ENCODE peak calls at places on chromosomes 6 and 20, in six cellular contexts. One of them, this sample, is unnamed.

GRCh38 chr6:4059115-4059777 is 19.7 kb downstream of the FAM217A start:
- DNase-seq in A549: peak
- DNase-seq in CD8-positive, alpha-beta T cell: peak
- DNase-seq in AG04450: peak
- DNase-seq in bronchial epithelial cell: peak
- DNase-seq in AG09309: peak
- DNase-seq in this sample: no peak

GRCh38 chr20:6993016-6993415 is 225.5 kb downstream of the BMP2 start:
- DNase-seq in A549: no peak
- DNase-seq in CD8-positive, alpha-beta T cell: no peak
- DNase-seq in AG09309: no peak
- DNase-seq in bronchial epithelial cell: peak
- DNase-seq in AG04450: no peak
- DNase-seq in this sample: no peak

GRCh38 chr6:164109770-164110140 is 695.2 kb downstream of the QKI start:
- DNase-seq in A549: no peak
- DNase-seq in CD8-positive, alpha-beta T cell: no peak
- DNase-seq in AG09309: no peak
- DNase-seq in bronchial epithelial cell: peak
- DNase-seq in AG04450: no peak
- DNase-seq in this sample: peak

GRCh38 chr6:125191916-125192609 is 38.5 kb downstream of the TPD52L1 start:
- DNase-seq in A549: peak
- DNase-seq in bronchial epithelial cell: peak
- DNase-seq in AG04450: peak
- DNase-seq in CD8-positive, alpha-beta T cell: peak
- DNase-seq in AG09309: peak
- DNase-seq in this sample: peak

GRCh38 chr6:158718431-158719126 is 68.7 kb downstream of the SYTL3 start:
- DNase-seq in AG09309: no peak
- DNase-seq in bronchial epithelial cell: peak
- DNase-seq in CD8-positive, alpha-beta T cell: no peak
- DNase-seq in A549: peak
- DNase-seq in AG04450: no peak
- DNase-seq in this sample: peak

GRCh38 chr20:23356203-23356602 is 5.6 kb downstream of the NXT1 start:
- DNase-seq in A549: no peak
- DNase-seq in AG09309: no peak
- DNase-seq in bronchial epithelial cell: no peak
- DNase-seq in CD8-positive, alpha-beta T cell: no peak
- DNase-seq in AG04450: no peak
- DNase-seq in this sample: peak

GRCh38 chr6:161101517-161101916 is 109.9 kb downstream of the MAP3K4 start:
- DNase-seq in CD8-positive, alpha-beta T cell: no peak
- DNase-seq in A549: no peak
- DNase-seq in AG09309: no peak
- DNase-seq in AG04450: no peak
- DNase-seq in bronchial epithelial cell: no peak
- DNase-seq in this sample: peak

GRCh38 chr20:63955281-63955845 is 853 bp downstream of the UCKL1 start:
- DNase-seq in A549: no peak
- DNase-seq in CD8-positive, alpha-beta T cell: no peak
- DNase-seq in bronchial epithelial cell: no peak
- DNase-seq in AG04450: no peak
- DNase-seq in AG09309: no peak
- DNase-seq in this sample: peak

GRCh38 chr20:53382263-53382844 is 211.3 kb downstream of the ZNF217 start:
- DNase-seq in CD8-positive, alpha-beta T cell: no peak
- DNase-seq in AG04450: no peak
- DNase-seq in AG09309: no peak
- DNase-seq in bronchial epithelial cell: no peak
- DNase-seq in A549: no peak
- DNase-seq in this sample: no peak

GRCh38 chr6:145736854-145737181 is 1.5 kb upstream of the EPM2A start:
- DNase-seq in AG09309: no peak
- DNase-seq in bronchial epithelial cell: no peak
- DNase-seq in AG04450: no peak
- DNase-seq in CD8-positive, alpha-beta T cell: no peak
- DNase-seq in A549: no peak
- DNase-seq in this sample: no peak

GRCh38 chr6:42904467-42904866 is 11.4 kb upstream of the PTCRA start:
- DNase-seq in CD8-positive, alpha-beta T cell: no peak
- DNase-seq in AG04450: no peak
- DNase-seq in AG09309: no peak
- DNase-seq in bronchial epithelial cell: no peak
- DNase-seq in A549: no peak
- DNase-seq in this sample: no peak

GRCh38 chr6:39166189-39166917 is 51.4 kb upstream of the SAYSD1 start:
- DNase-seq in CD8-positive, alpha-beta T cell: peak
- DNase-seq in AG09309: no peak
- DNase-seq in AG04450: peak
- DNase-seq in bronchial epithelial cell: peak
- DNase-seq in A549: peak
- DNase-seq in this sample: peak

GRCh38 chr6:105459884-105460283 is 57.0 kb upstream of the PREP start:
- DNase-seq in AG09309: peak
- DNase-seq in CD8-positive, alpha-beta T cell: no peak
- DNase-seq in bronchial epithelial cell: peak
- DNase-seq in AG04450: no peak
- DNase-seq in A549: peak
- DNase-seq in this sample: no peak

GRCh38 chr20:37917436-37917835 is 14.5 kb downstream of the VSTM2L start:
- DNase-seq in CD8-positive, alpha-beta T cell: no peak
- DNase-seq in A549: no peak
- DNase-seq in AG09309: no peak
- DNase-seq in bronchial epithelial cell: no peak
- DNase-seq in AG04450: no peak
- DNase-seq in this sample: no peak

GRCh38 chr6:82738773-82739172 is 326.9 kb downstream of the UBE3D start:
- DNase-seq in CD8-positive, alpha-beta T cell: no peak
- DNase-seq in AG09309: no peak
- DNase-seq in A549: no peak
- DNase-seq in AG04450: no peak
- DNase-seq in bronchial epithelial cell: no peak
- DNase-seq in this sample: no peak

GRCh38 chr6:37856285-37856684 is 36.8 kb downstream of the ZFAND3 start:
- DNase-seq in A549: no peak
- DNase-seq in CD8-positive, alpha-beta T cell: no peak
- DNase-seq in AG04450: no peak
- DNase-seq in AG09309: no peak
- DNase-seq in bronchial epithelial cell: no peak
- DNase-seq in this sample: no peak

GRCh38 chr6:144351741-144352140 is 66.6 kb downstream of the UTRN start:
- DNase-seq in A549: no peak
- DNase-seq in bronchial epithelial cell: no peak
- DNase-seq in AG09309: no peak
- DNase-seq in CD8-positive, alpha-beta T cell: no peak
- DNase-seq in AG04450: no peak
- DNase-seq in this sample: no peak

GRCh38 chr6:170004585-170005210 is 253.3 kb downstream of the ERMARD start:
- DNase-seq in CD8-positive, alpha-beta T cell: no peak
- DNase-seq in AG09309: no peak
- DNase-seq in bronchial epithelial cell: no peak
- DNase-seq in A549: no peak
- DNase-seq in AG04450: no peak
- DNase-seq in this sample: no peak

GRCh38 chr6:170005680-170006470 is 254.5 kb downstream of the ERMARD start:
- DNase-seq in bronchial epithelial cell: no peak
- DNase-seq in CD8-positive, alpha-beta T cell: no peak
- DNase-seq in A549: no peak
- DNase-seq in AG09309: no peak
- DNase-seq in AG04450: no peak
- DNase-seq in this sample: no peak

GRCh38 chr6:169999367-169999766 is 247.9 kb downstream of the ERMARD start:
- DNase-seq in CD8-positive, alpha-beta T cell: no peak
- DNase-seq in AG04450: no peak
- DNase-seq in AG09309: no peak
- DNase-seq in bronchial epithelial cell: no peak
- DNase-seq in A549: no peak
- DNase-seq in this sample: no peak

GRCh38 chr6:170000071-170000843 is 248.8 kb downstream of the ERMARD start:
- DNase-seq in AG09309: no peak
- DNase-seq in A549: no peak
- DNase-seq in CD8-positive, alpha-beta T cell: no peak
- DNase-seq in bronchial epithelial cell: no peak
- DNase-seq in AG04450: no peak
- DNase-seq in this sample: no peak

GRCh38 chr6:170003027-170003426 is 251.6 kb downstream of the ERMARD start:
- DNase-seq in AG04450: no peak
- DNase-seq in AG09309: no peak
- DNase-seq in CD8-positive, alpha-beta T cell: no peak
- DNase-seq in bronchial epithelial cell: no peak
- DNase-seq in A549: no peak
- DNase-seq in this sample: no peak
- TF ChIP-seq CTCF in AG04450: no peak
- TF ChIP-seq CTCF in AG09309: no peak
- TF ChIP-seq CTCF in CD8-positive, alpha-beta T cell: no peak
- TF ChIP-seq CTCF in bronchial epithelial cell: no peak
- TF ChIP-seq CTCF in A549: no peak
- TF ChIP-seq CTCF in this sample: no peak

GRCh38 chr6:154367333-154367732 is 10.7 kb upstream of the IPCEF1 start:
- DNase-seq in AG09309: no peak
- DNase-seq in CD8-positive, alpha-beta T cell: no peak
- DNase-seq in AG04450: no peak
- DNase-seq in bronchial epithelial cell: no peak
- DNase-seq in A549: no peak
- DNase-seq in this sample: no peak

GRCh38 chr6:154367839-154368695 is 11.5 kb upstream of the IPCEF1 start:
- DNase-seq in bronchial epithelial cell: peak
- DNase-seq in CD8-positive, alpha-beta T cell: no peak
- DNase-seq in AG04450: no peak
- DNase-seq in AG09309: no peak
- DNase-seq in A549: no peak
- DNase-seq in this sample: no peak

GRCh38 chr6:154373971-154374370 is 17.4 kb upstream of the IPCEF1 start:
- DNase-seq in bronchial epithelial cell: no peak
- DNase-seq in A549: no peak
- DNase-seq in AG09309: no peak
- DNase-seq in CD8-positive, alpha-beta T cell: no peak
- DNase-seq in AG04450: no peak
- DNase-seq in this sample: no peak

GRCh38 chr6:154371337-154371736 is 14.7 kb upstream of the IPCEF1 start:
- DNase-seq in A549: no peak
- DNase-seq in bronchial epithelial cell: no peak
- DNase-seq in AG04450: no peak
- DNase-seq in CD8-positive, alpha-beta T cell: no peak
- DNase-seq in AG09309: no peak
- DNase-seq in this sample: no peak

DNA sequence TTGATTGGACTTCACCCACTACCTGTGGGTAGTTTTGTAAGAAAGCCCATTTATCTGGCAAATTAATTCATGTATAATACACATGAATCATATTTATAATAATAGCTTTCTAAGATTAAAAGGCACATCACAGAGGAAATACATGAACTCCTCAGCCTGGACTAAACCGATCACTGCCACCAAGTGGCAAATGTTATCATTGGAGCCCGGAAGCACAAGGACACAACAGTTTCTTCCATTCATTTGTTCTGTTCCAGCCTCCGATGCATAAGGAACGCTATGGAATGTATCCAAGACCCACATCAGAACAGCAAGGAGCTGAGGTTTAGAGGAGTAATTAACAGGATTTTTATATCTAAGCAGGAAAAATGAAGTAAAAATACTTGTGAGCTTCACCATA is 13.9 kb upstream of the IPCEF1 start:
- DNase-seq in CD8-positive, alpha-beta T cell: no peak
- DNase-seq in bronchial epithelial cell: peak
- DNase-seq in A549: no peak
- DNase-seq in AG09309: no peak
- DNase-seq in AG04450: no peak
- DNase-seq in this sample: no peak
- TF ChIP-seq CTCF in CD8-positive, alpha-beta T cell: peak
- TF ChIP-seq CTCF in bronchial epithelial cell: peak
- TF ChIP-seq CTCF in A549: peak
- TF ChIP-seq CTCF in AG09309: peak
- TF ChIP-seq CTCF in AG04450: peak
- TF ChIP-seq CTCF in this sample: no peak

DNA sequence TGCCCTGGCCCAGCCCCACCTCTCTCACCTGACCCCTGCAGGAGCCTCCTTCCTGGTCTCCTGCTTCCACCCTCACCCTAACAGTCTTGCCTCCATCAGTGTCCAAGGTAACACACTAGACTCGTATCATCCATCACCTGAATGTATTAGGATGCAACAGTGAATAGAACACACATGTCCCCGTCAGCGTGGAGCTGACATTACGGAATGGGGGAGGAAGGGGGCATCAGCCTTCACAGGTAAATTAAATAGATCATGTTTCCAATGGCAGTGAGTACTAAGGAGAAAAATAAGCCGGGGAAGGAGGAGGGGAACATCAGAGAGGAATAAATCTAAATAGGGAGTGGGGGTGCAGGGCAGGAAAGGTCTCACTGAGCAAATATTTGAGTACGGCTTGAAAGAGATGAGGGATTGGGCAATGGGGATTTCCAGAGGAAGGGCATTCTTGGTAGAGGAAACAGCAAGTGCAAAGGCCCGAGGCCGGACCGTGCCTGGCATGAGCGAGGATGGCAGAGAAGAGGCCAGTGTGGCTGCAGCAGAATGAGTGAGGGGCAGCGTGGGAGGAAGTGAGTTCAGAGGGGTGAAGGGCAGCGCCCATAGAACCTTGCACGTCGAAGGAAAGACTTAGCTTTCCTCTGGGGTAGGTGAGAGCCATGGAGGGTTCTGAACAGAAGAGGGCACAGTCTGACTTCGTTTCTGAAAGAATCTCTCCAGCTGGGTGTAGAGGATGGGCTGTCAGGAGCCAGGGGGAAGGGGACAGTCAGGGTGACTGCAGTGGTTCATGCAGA is 110.1 kb upstream of the PTPN1 start:
- DNase-seq in bronchial epithelial cell: peak
- DNase-seq in AG09309: no peak
- DNase-seq in CD8-positive, alpha-beta T cell: no peak
- DNase-seq in AG04450: no peak
- DNase-seq in A549: no peak
- DNase-seq in this sample: no peak
- TF ChIP-seq CTCF in bronchial epithelial cell: peak
- TF ChIP-seq CTCF in AG09309: no peak
- TF ChIP-seq CTCF in CD8-positive, alpha-beta T cell: no peak
- TF ChIP-seq CTCF in AG04450: no peak
- TF ChIP-seq CTCF in A549: peak
- TF ChIP-seq CTCF in this sample: no peak

GRCh38 chr6:93040375-93040774 is 379.0 kb downstream of the EPHA7 start:
- DNase-seq in AG09309: no peak
- DNase-seq in A549: no peak
- DNase-seq in CD8-positive, alpha-beta T cell: no peak
- DNase-seq in AG04450: no peak
- DNase-seq in bronchial epithelial cell: no peak
- DNase-seq in this sample: no peak

GRCh38 chr6:93035756-93036155 is 383.6 kb downstream of the EPHA7 start:
- DNase-seq in CD8-positive, alpha-beta T cell: no peak
- DNase-seq in bronchial epithelial cell: no peak
- DNase-seq in AG04450: no peak
- DNase-seq in AG09309: no peak
- DNase-seq in A549: no peak
- DNase-seq in this sample: no peak

DNA sequence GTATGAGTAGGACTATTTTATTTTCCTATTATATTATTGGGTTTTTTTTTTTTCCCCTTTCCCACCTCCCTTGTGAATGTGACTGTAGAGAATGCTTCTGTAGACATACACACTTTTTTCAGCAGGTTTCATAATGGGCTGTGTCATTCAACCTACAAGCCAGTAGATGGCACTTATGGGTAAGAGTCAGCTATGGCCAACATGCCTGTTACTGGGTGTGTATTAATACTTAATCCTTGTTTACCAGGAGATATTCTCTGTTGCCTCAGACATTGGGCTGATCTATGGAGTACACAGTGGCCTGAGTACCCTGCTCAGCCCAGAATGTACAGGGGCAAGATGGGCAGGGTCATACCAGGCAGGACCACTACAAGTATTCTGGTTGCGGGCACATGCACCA is 382.5 kb downstream of the EPHA7 start:
- DNase-seq in AG04450: no peak
- DNase-seq in bronchial epithelial cell: peak
- DNase-seq in AG09309: no peak
- DNase-seq in A549: no peak
- DNase-seq in CD8-positive, alpha-beta T cell: no peak
- DNase-seq in this sample: no peak
- TF ChIP-seq CTCF in AG04450: peak
- TF ChIP-seq CTCF in bronchial epithelial cell: peak
- TF ChIP-seq CTCF in AG09309: no peak
- TF ChIP-seq CTCF in A549: no peak
- TF ChIP-seq CTCF in CD8-positive, alpha-beta T cell: no peak
- TF ChIP-seq CTCF in this sample: peak